ENCODE peak calls at places on chromosomes 11 and 22, in eight cellular contexts. One of them, this sample, is unnamed.

GRCh38 chr11:77172666-77172982 is 44.6 kb downstream of the MYO7A start:
- DNase-seq in NB4: no peak
- DNase-seq in Ammon's horn: no peak
- DNase-seq in posterior cingulate gyrus: no peak
- DNase-seq in stimulated activated naive CD4-positive, alpha-beta T cell treated with Interleukin-2 at 50 U/mL for 16 hours: no peak
- DNase-seq in effector CD4-positive, alpha-beta T cell: no peak
- DNase-seq in IMR-90: peak
- DNase-seq in fibroblast of the aortic adventitia: no peak
- DNase-seq in this sample: no peak

GRCh38 chr22:41915783-41916493 is 1.1 kb upstream of the SHISA8 start:
- DNase-seq in effector CD4-positive, alpha-beta T cell: no peak
- DNase-seq in fibroblast of the aortic adventitia: no peak
- DNase-seq in stimulated activated naive CD4-positive, alpha-beta T cell treated with Interleukin-2 at 50 U/mL for 16 hours: no peak
- DNase-seq in IMR-90: no peak
- DNase-seq in NB4: no peak
- DNase-seq in posterior cingulate gyrus: no peak
- DNase-seq in Ammon's horn: no peak
- DNase-seq in this sample: no peak

GRCh38 chr22:27240298-27240885 is 561.2 kb downstream of the MN1 start:
- DNase-seq in fibroblast of the aortic adventitia: no peak
- DNase-seq in effector CD4-positive, alpha-beta T cell: no peak
- DNase-seq in IMR-90: peak
- DNase-seq in stimulated activated naive CD4-positive, alpha-beta T cell treated with Interleukin-2 at 50 U/mL for 16 hours: no peak
- DNase-seq in Ammon's horn: no peak
- DNase-seq in posterior cingulate gyrus: no peak
- DNase-seq in NB4: no peak
- DNase-seq in this sample: no peak

GRCh38 chr11:120977470-120977869 is 46.4 kb upstream of the TBCEL start:
- DNase-seq in NB4: no peak
- DNase-seq in posterior cingulate gyrus: peak
- DNase-seq in Ammon's horn: no peak
- DNase-seq in IMR-90: peak
- DNase-seq in effector CD4-positive, alpha-beta T cell: no peak
- DNase-seq in stimulated activated naive CD4-positive, alpha-beta T cell treated with Interleukin-2 at 50 U/mL for 16 hours: no peak
- DNase-seq in fibroblast of the aortic adventitia: no peak
- DNase-seq in this sample: no peak

GRCh38 chr11:108933630-108934029 is 268.8 kb downstream of the DDX10 start:
- DNase-seq in stimulated activated naive CD4-positive, alpha-beta T cell treated with Interleukin-2 at 50 U/mL for 16 hours: no peak
- DNase-seq in fibroblast of the aortic adventitia: peak
- DNase-seq in NB4: no peak
- DNase-seq in posterior cingulate gyrus: no peak
- DNase-seq in Ammon's horn: no peak
- DNase-seq in effector CD4-positive, alpha-beta T cell: no peak
- DNase-seq in IMR-90: peak
- DNase-seq in this sample: no peak

GRCh38 chr11:62888406-62888805 is 7.7 kb downstream of the SLC3A2 start:
- DNase-seq in posterior cingulate gyrus: no peak
- DNase-seq in NB4: no peak
- DNase-seq in fibroblast of the aortic adventitia: no peak
- DNase-seq in stimulated activated naive CD4-positive, alpha-beta T cell treated with Interleukin-2 at 50 U/mL for 16 hours: no peak
- DNase-seq in IMR-90: no peak
- DNase-seq in Ammon's horn: no peak
- DNase-seq in effector CD4-positive, alpha-beta T cell: no peak
- DNase-seq in this sample: no peak

GRCh38 chr22:33656808-33657628 is 263.3 kb downstream of the LARGE1 start:
- DNase-seq in effector CD4-positive, alpha-beta T cell: no peak
- DNase-seq in stimulated activated naive CD4-positive, alpha-beta T cell treated with Interleukin-2 at 50 U/mL for 16 hours: no peak
- DNase-seq in posterior cingulate gyrus: no peak
- DNase-seq in fibroblast of the aortic adventitia: peak
- DNase-seq in IMR-90: no peak
- DNase-seq in NB4: no peak
- DNase-seq in Ammon's horn: peak
- DNase-seq in this sample: no peak

GRCh38 chr11:70587095-70587389 is 188.7 kb downstream of the CTTN start:
- DNase-seq in fibroblast of the aortic adventitia: no peak
- DNase-seq in posterior cingulate gyrus: no peak
- DNase-seq in Ammon's horn: no peak
- DNase-seq in effector CD4-positive, alpha-beta T cell: no peak
- DNase-seq in stimulated activated naive CD4-positive, alpha-beta T cell treated with Interleukin-2 at 50 U/mL for 16 hours: no peak
- DNase-seq in NB4: peak
- DNase-seq in IMR-90: peak
- DNase-seq in this sample: no peak

GRCh38 chr11:119056397-119056999 is 507 bp downstream of the HYOU1 start:
- DNase-seq in fibroblast of the aortic adventitia: no peak
- DNase-seq in Ammon's horn: no peak
- DNase-seq in stimulated activated naive CD4-positive, alpha-beta T cell treated with Interleukin-2 at 50 U/mL for 16 hours: peak
- DNase-seq in IMR-90: peak
- DNase-seq in NB4: peak
- DNase-seq in effector CD4-positive, alpha-beta T cell: peak
- DNase-seq in posterior cingulate gyrus: peak
- DNase-seq in this sample: peak

GRCh38 chr11:23021287-23021863 is 161.1 kb upstream of the CCDC179 start:
- DNase-seq in stimulated activated naive CD4-positive, alpha-beta T cell treated with Interleukin-2 at 50 U/mL for 16 hours: no peak
- DNase-seq in Ammon's horn: peak
- DNase-seq in IMR-90: peak
- DNase-seq in fibroblast of the aortic adventitia: peak
- DNase-seq in effector CD4-positive, alpha-beta T cell: no peak
- DNase-seq in posterior cingulate gyrus: peak
- DNase-seq in NB4: peak
- DNase-seq in this sample: peak

GRCh38 chr22:28600546-28601143 is 79.0 kb downstream of the TTC28 start:
- DNase-seq in IMR-90: peak
- DNase-seq in fibroblast of the aortic adventitia: peak
- DNase-seq in effector CD4-positive, alpha-beta T cell: peak
- DNase-seq in stimulated activated naive CD4-positive, alpha-beta T cell treated with Interleukin-2 at 50 U/mL for 16 hours: no peak
- DNase-seq in posterior cingulate gyrus: no peak
- DNase-seq in NB4: peak
- DNase-seq in Ammon's horn: peak
- DNase-seq in this sample: no peak

GRCh38 chr22:32333141-32333768 is 24.4 kb upstream of the RFPL3 start:
- DNase-seq in Ammon's horn: no peak
- DNase-seq in NB4: no peak
- DNase-seq in fibroblast of the aortic adventitia: no peak
- DNase-seq in posterior cingulate gyrus: no peak
- DNase-seq in effector CD4-positive, alpha-beta T cell: no peak
- DNase-seq in IMR-90: no peak
- DNase-seq in stimulated activated naive CD4-positive, alpha-beta T cell treated with Interleukin-2 at 50 U/mL for 16 hours: no peak
- DNase-seq in this sample: no peak

GRCh38 chr11:59289782-59290181 is 68.9 kb upstream of the OR5AN1 start:
- DNase-seq in fibroblast of the aortic adventitia: no peak
- DNase-seq in posterior cingulate gyrus: no peak
- DNase-seq in Ammon's horn: no peak
- DNase-seq in NB4: no peak
- DNase-seq in IMR-90: no peak
- DNase-seq in stimulated activated naive CD4-positive, alpha-beta T cell treated with Interleukin-2 at 50 U/mL for 16 hours: no peak
- DNase-seq in effector CD4-positive, alpha-beta T cell: no peak
- DNase-seq in this sample: no peak

GRCh38 chr22:46042786-46043185 is 65.8 kb upstream of the WNT7B start:
- DNase-seq in posterior cingulate gyrus: no peak
- DNase-seq in stimulated activated naive CD4-positive, alpha-beta T cell treated with Interleukin-2 at 50 U/mL for 16 hours: no peak
- DNase-seq in fibroblast of the aortic adventitia: no peak
- DNase-seq in NB4: no peak
- DNase-seq in Ammon's horn: no peak
- DNase-seq in IMR-90: peak
- DNase-seq in effector CD4-positive, alpha-beta T cell: no peak
- DNase-seq in this sample: no peak

GRCh38 chr22:17896552-17896951 is 122.3 kb upstream of the BID start:
- DNase-seq in stimulated activated naive CD4-positive, alpha-beta T cell treated with Interleukin-2 at 50 U/mL for 16 hours: no peak
- DNase-seq in fibroblast of the aortic adventitia: no peak
- DNase-seq in Ammon's horn: peak
- DNase-seq in posterior cingulate gyrus: no peak
- DNase-seq in NB4: no peak
- DNase-seq in IMR-90: peak
- DNase-seq in effector CD4-positive, alpha-beta T cell: no peak
- DNase-seq in this sample: peak

GRCh38 chr11:123054301-123055065 is 7.5 kb downstream of the HSPA8 start:
- DNase-seq in Ammon's horn: peak
- DNase-seq in IMR-90: peak
- DNase-seq in effector CD4-positive, alpha-beta T cell: no peak
- DNase-seq in fibroblast of the aortic adventitia: peak
- DNase-seq in posterior cingulate gyrus: no peak
- DNase-seq in stimulated activated naive CD4-positive, alpha-beta T cell treated with Interleukin-2 at 50 U/mL for 16 hours: no peak
- DNase-seq in NB4: peak
- DNase-seq in this sample: peak

GRCh38 chr22:42114721-42115120 is 15.9 kb downstream of the CYP2D6 start:
- DNase-seq in Ammon's horn: no peak
- DNase-seq in NB4: peak
- DNase-seq in IMR-90: peak
- DNase-seq in effector CD4-positive, alpha-beta T cell: no peak
- DNase-seq in posterior cingulate gyrus: no peak
- DNase-seq in stimulated activated naive CD4-positive, alpha-beta T cell treated with Interleukin-2 at 50 U/mL for 16 hours: no peak
- DNase-seq in fibroblast of the aortic adventitia: peak
- DNase-seq in this sample: no peak

GRCh38 chr11:21654091-21654490 is 538.8 kb upstream of the ANO5 start:
- DNase-seq in Ammon's horn: no peak
- DNase-seq in IMR-90: no peak
- DNase-seq in fibroblast of the aortic adventitia: no peak
- DNase-seq in effector CD4-positive, alpha-beta T cell: no peak
- DNase-seq in stimulated activated naive CD4-positive, alpha-beta T cell treated with Interleukin-2 at 50 U/mL for 16 hours: no peak
- DNase-seq in posterior cingulate gyrus: no peak
- DNase-seq in NB4: no peak
- DNase-seq in this sample: no peak

GRCh38 chr22:24046024-24046423 is 34.9 kb downstream of the CABIN1 start:
- DNase-seq in fibroblast of the aortic adventitia: no peak
- DNase-seq in Ammon's horn: no peak
- DNase-seq in stimulated activated naive CD4-positive, alpha-beta T cell treated with Interleukin-2 at 50 U/mL for 16 hours: no peak
- DNase-seq in NB4: no peak
- DNase-seq in IMR-90: no peak
- DNase-seq in effector CD4-positive, alpha-beta T cell: no peak
- DNase-seq in posterior cingulate gyrus: no peak
- DNase-seq in this sample: no peak

GRCh38 chr22:23251445-23252093 is 71.3 kb downstream of the BCR start:
- DNase-seq in stimulated activated naive CD4-positive, alpha-beta T cell treated with Interleukin-2 at 50 U/mL for 16 hours: no peak
- DNase-seq in effector CD4-positive, alpha-beta T cell: no peak
- DNase-seq in IMR-90: peak
- DNase-seq in Ammon's horn: no peak
- DNase-seq in fibroblast of the aortic adventitia: peak
- DNase-seq in NB4: peak
- DNase-seq in posterior cingulate gyrus: no peak
- DNase-seq in this sample: no peak

GRCh38 chr11:86999859-87000753 is 37.6 kb upstream of the TMEM135 start:
- DNase-seq in NB4: no peak
- DNase-seq in stimulated activated naive CD4-positive, alpha-beta T cell treated with Interleukin-2 at 50 U/mL for 16 hours: no peak
- DNase-seq in IMR-90: peak
- DNase-seq in Ammon's horn: no peak
- DNase-seq in posterior cingulate gyrus: no peak
- DNase-seq in fibroblast of the aortic adventitia: peak
- DNase-seq in effector CD4-positive, alpha-beta T cell: no peak
- DNase-seq in this sample: no peak

GRCh38 chr11:111344032-111344431 is 35.0 kb downstream of the POU2AF1 start:
- DNase-seq in stimulated activated naive CD4-positive, alpha-beta T cell treated with Interleukin-2 at 50 U/mL for 16 hours: no peak
- DNase-seq in IMR-90: peak
- DNase-seq in fibroblast of the aortic adventitia: peak
- DNase-seq in posterior cingulate gyrus: no peak
- DNase-seq in Ammon's horn: no peak
- DNase-seq in effector CD4-positive, alpha-beta T cell: no peak
- DNase-seq in NB4: no peak
- DNase-seq in this sample: no peak

GRCh38 chr11:62512961-62513360 is 33.6 kb downstream of the AHNAK start:
- DNase-seq in fibroblast of the aortic adventitia: no peak
- DNase-seq in Ammon's horn: no peak
- DNase-seq in NB4: no peak
- DNase-seq in effector CD4-positive, alpha-beta T cell: no peak
- DNase-seq in posterior cingulate gyrus: no peak
- DNase-seq in stimulated activated naive CD4-positive, alpha-beta T cell treated with Interleukin-2 at 50 U/mL for 16 hours: no peak
- DNase-seq in IMR-90: no peak
- DNase-seq in this sample: no peak

GRCh38 chr22:38141574-38141973 is 31.1 kb upstream of the BAIAP2L2 start:
- DNase-seq in NB4: no peak
- DNase-seq in Ammon's horn: no peak
- DNase-seq in effector CD4-positive, alpha-beta T cell: no peak
- DNase-seq in IMR-90: no peak
- DNase-seq in stimulated activated naive CD4-positive, alpha-beta T cell treated with Interleukin-2 at 50 U/mL for 16 hours: no peak
- DNase-seq in posterior cingulate gyrus: no peak
- DNase-seq in fibroblast of the aortic adventitia: no peak
- DNase-seq in this sample: no peak

GRCh38 chr11:35045219-35045819 is 93.7 kb upstream of the CD44 start:
- DNase-seq in Ammon's horn: peak
- DNase-seq in IMR-90: no peak
- DNase-seq in effector CD4-positive, alpha-beta T cell: peak
- DNase-seq in posterior cingulate gyrus: no peak
- DNase-seq in NB4: no peak
- DNase-seq in stimulated activated naive CD4-positive, alpha-beta T cell treated with Interleukin-2 at 50 U/mL for 16 hours: peak
- DNase-seq in fibroblast of the aortic adventitia: no peak
- DNase-seq in this sample: no peak

GRCh38 chr11:36432093-36432469 is 78.0 kb downstream of the TRAF6 start:
- DNase-seq in stimulated activated naive CD4-positive, alpha-beta T cell treated with Interleukin-2 at 50 U/mL for 16 hours: no peak
- DNase-seq in effector CD4-positive, alpha-beta T cell: no peak
- DNase-seq in NB4: no peak
- DNase-seq in posterior cingulate gyrus: no peak
- DNase-seq in Ammon's horn: no peak
- DNase-seq in IMR-90: no peak
- DNase-seq in fibroblast of the aortic adventitia: no peak
- DNase-seq in this sample: no peak

GRCh38 chr11:47524200-47524874 is 28.6 kb downstream of the CELF1 start:
- DNase-seq in IMR-90: no peak
- DNase-seq in NB4: no peak
- DNase-seq in effector CD4-positive, alpha-beta T cell: peak
- DNase-seq in fibroblast of the aortic adventitia: no peak
- DNase-seq in posterior cingulate gyrus: peak
- DNase-seq in stimulated activated naive CD4-positive, alpha-beta T cell treated with Interleukin-2 at 50 U/mL for 16 hours: no peak
- DNase-seq in Ammon's horn: peak
- DNase-seq in this sample: no peak

GRCh38 chr11:59264736-59265135 is 52.0 kb upstream of the MPEG1 start:
- DNase-seq in Ammon's horn: no peak
- DNase-seq in stimulated activated naive CD4-positive, alpha-beta T cell treated with Interleukin-2 at 50 U/mL for 16 hours: no peak
- DNase-seq in posterior cingulate gyrus: no peak
- DNase-seq in fibroblast of the aortic adventitia: no peak
- DNase-seq in IMR-90: no peak
- DNase-seq in effector CD4-positive, alpha-beta T cell: no peak
- DNase-seq in NB4: no peak
- DNase-seq in this sample: no peak

GRCh38 chr11:74377689-74378088 is 20.5 kb downstream of the PGM2L1 start:
- DNase-seq in effector CD4-positive, alpha-beta T cell: no peak
- DNase-seq in stimulated activated naive CD4-positive, alpha-beta T cell treated with Interleukin-2 at 50 U/mL for 16 hours: no peak
- DNase-seq in IMR-90: no peak
- DNase-seq in NB4: no peak
- DNase-seq in posterior cingulate gyrus: no peak
- DNase-seq in fibroblast of the aortic adventitia: no peak
- DNase-seq in Ammon's horn: no peak
- DNase-seq in this sample: no peak

GRCh38 chr11:134536219-134536618 is 124.2 kb upstream of the B3GAT1 start:
- DNase-seq in stimulated activated naive CD4-positive, alpha-beta T cell treated with Interleukin-2 at 50 U/mL for 16 hours: no peak
- DNase-seq in effector CD4-positive, alpha-beta T cell: no peak
- DNase-seq in posterior cingulate gyrus: no peak
- DNase-seq in IMR-90: no peak
- DNase-seq in fibroblast of the aortic adventitia: no peak
- DNase-seq in Ammon's horn: no peak
- DNase-seq in NB4: no peak
- DNase-seq in this sample: no peak

GRCh38 chr11:94519478-94520084 is 7.3 kb downstream of the C11orf97 start:
- DNase-seq in posterior cingulate gyrus: no peak
- DNase-seq in IMR-90: peak
- DNase-seq in fibroblast of the aortic adventitia: peak
- DNase-seq in Ammon's horn: no peak
- DNase-seq in stimulated activated naive CD4-positive, alpha-beta T cell treated with Interleukin-2 at 50 U/mL for 16 hours: no peak
- DNase-seq in NB4: peak
- DNase-seq in effector CD4-positive, alpha-beta T cell: no peak
- DNase-seq in this sample: no peak

GRCh38 chr11:121716060-121716459 is 263.3 kb upstream of the SORL1-AS1 start:
- DNase-seq in effector CD4-positive, alpha-beta T cell: no peak
- DNase-seq in NB4: no peak
- DNase-seq in IMR-90: peak
- DNase-seq in fibroblast of the aortic adventitia: no peak
- DNase-seq in stimulated activated naive CD4-positive, alpha-beta T cell treated with Interleukin-2 at 50 U/mL for 16 hours: no peak
- DNase-seq in Ammon's horn: no peak
- DNase-seq in posterior cingulate gyrus: no peak
- DNase-seq in this sample: no peak

This sample was measured in 8988T.